ENCODE peak calls at places on chromosomes 4 and X, in six cellular contexts. One of them, this sample, is unnamed.
A peak's percentile ranks its signal among the peaks of the same experiment; 100 is the strongest.

GRCh38 chr4:3236326-3236878 is 12.6 kb upstream of the MSANTD1 start:
- DNase-seq in IMR-90: no peak
- DNase-seq in mesenchymal stem cell: no peak
- DNase-seq in H9: no peak
- DNase-seq in H1: no peak
- DNase-seq in trophoblast cell: no peak
- DNase-seq in this sample: no peak

GRCh38 chr4:102598759-102599379 is 97.7 kb downstream of the NFKB1 start:
- DNase-seq in IMR-90: peak; percentile 55
- DNase-seq in mesenchymal stem cell: no peak
- DNase-seq in H9: no peak
- DNase-seq in H1: no peak
- DNase-seq in trophoblast cell: no peak
- DNase-seq in this sample: no peak

GRCh38 chr4:174592985-174593335 is 70.7 kb upstream of the HPGD start:
- DNase-seq in IMR-90: peak; percentile 12
- DNase-seq in mesenchymal stem cell: peak; percentile 84
- DNase-seq in H9: no peak
- DNase-seq in H1: no peak
- DNase-seq in trophoblast cell: peak; percentile 55
- DNase-seq in this sample: no peak

GRCh38 chrX:152638443-152638904 is 779 bp downstream of the GABRQ start:
- DNase-seq in IMR-90: no peak
- DNase-seq in mesenchymal stem cell: no peak
- DNase-seq in H9: no peak
- DNase-seq in H1: no peak
- DNase-seq in trophoblast cell: no peak
- DNase-seq in this sample: no peak

GRCh38 chr4:29423836-29424721 is 1296.1 kb upstream of the PCDH7 start:
- DNase-seq in IMR-90: peak; percentile 95
- DNase-seq in mesenchymal stem cell: peak; percentile 79
- DNase-seq in H9: no peak
- DNase-seq in H1: no peak
- DNase-seq in trophoblast cell: no peak
- DNase-seq in this sample: no peak

GRCh38 chrX:23394421-23394820 is 59.8 kb downstream of the PTCHD1 start:
- DNase-seq in IMR-90: no peak
- DNase-seq in mesenchymal stem cell: no peak
- DNase-seq in H9: no peak
- DNase-seq in H1: no peak
- DNase-seq in trophoblast cell: no peak
- DNase-seq in this sample: no peak

GRCh38 chr4:44016582-44017421 is 431.8 kb downstream of the KCTD8 start:
- DNase-seq in IMR-90: peak; percentile 23
- DNase-seq in mesenchymal stem cell: peak; percentile 1
- DNase-seq in H9: no peak
- DNase-seq in H1: no peak
- DNase-seq in trophoblast cell: no peak
- DNase-seq in this sample: no peak

GRCh38 chr4:104524026-104524425 is 29.3 kb upstream of the CXXC4 start:
- DNase-seq in IMR-90: no peak
- DNase-seq in mesenchymal stem cell: peak; percentile 9
- DNase-seq in H9: no peak
- DNase-seq in H1: no peak
- DNase-seq in trophoblast cell: no peak
- DNase-seq in this sample: no peak

GRCh38 chr4:59122626-59123025 is 2012.4 kb upstream of the IGFBP7 start:
- DNase-seq in IMR-90: no peak
- DNase-seq in mesenchymal stem cell: peak; percentile 3
- DNase-seq in H9: no peak
- DNase-seq in H1: no peak
- DNase-seq in trophoblast cell: no peak
- DNase-seq in this sample: no peak

DNA sequence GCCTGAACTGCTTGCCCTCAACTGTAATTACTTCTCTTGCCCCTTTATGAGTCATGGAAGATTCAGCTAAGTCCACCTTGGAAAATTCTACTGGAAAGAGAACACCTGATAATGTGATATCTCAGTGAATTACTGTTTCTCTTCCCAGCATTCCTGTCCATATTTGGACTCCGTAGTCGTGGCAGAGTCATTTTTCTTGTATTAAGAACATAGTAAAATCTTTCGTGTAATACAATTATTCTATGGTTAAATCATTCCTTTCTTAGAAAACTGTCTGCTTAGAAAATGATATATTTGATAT is 364.5 kb downstream of the PDGFC start:
- DNase-seq in IMR-90: no peak
- DNase-seq in mesenchymal stem cell: no peak
- DNase-seq in H9: no peak
- DNase-seq in H1: no peak
- DNase-seq in trophoblast cell: no peak
- DNase-seq in this sample: no peak
- H2AFZ ChIP-seq in IMR-90: no peak overlapping the region
- H2AFZ ChIP-seq in mesenchymal stem cell: no peak overlapping the region
- H2AFZ ChIP-seq in H9: no peak overlapping the region
- H2AFZ ChIP-seq in H1: no peak overlapping the region
- H2AFZ ChIP-seq in trophoblast cell: no peak overlapping the region
- H2AFZ ChIP-seq in this sample: no peak overlapping the region

GRCh38 chrX:132958086-132958703 is at the start of gene HS6ST2:
- DNase-seq in IMR-90: no peak
- DNase-seq in mesenchymal stem cell: peak; percentile 14
- DNase-seq in H9: peak; percentile 48
- DNase-seq in H1: no peak
- DNase-seq in trophoblast cell: no peak
- DNase-seq in this sample: peak; percentile 27
- H2BK120ac ChIP-seq in IMR-90: no peak within 1 kb of the TSS
- H2BK120ac ChIP-seq in mesenchymal stem cell: no peak within 1 kb of the TSS
- H2BK120ac ChIP-seq in H9: no peak within 1 kb of the TSS
- H2BK120ac ChIP-seq in H1: no peak within 1 kb of the TSS
- H2BK120ac ChIP-seq in trophoblast cell: no peak within 1 kb of the TSS
- H2BK120ac ChIP-seq in this sample: peak within 1 kb of the TSS; percentile 81

DNA sequence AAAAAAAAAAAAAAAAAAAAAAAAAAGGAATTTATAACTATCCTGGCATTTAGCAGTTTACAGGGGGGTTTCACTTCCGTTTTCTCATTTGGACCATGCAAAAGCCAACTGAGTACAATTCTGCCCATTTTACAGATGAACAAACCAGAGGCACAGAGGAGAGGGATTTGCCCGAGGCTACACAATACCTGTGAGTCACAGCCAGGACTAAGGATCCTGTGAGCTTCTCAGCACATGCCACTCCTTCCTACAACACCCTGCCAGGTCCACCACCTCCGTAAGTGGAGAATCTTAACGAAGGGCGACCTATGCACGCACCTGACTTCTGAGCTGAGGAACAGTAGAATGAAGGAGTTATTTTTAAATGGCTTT is 75.4 kb upstream of the USP9X start:
- DNase-seq in IMR-90: no peak
- DNase-seq in mesenchymal stem cell: no peak
- DNase-seq in H9: no peak
- DNase-seq in H1: no peak
- DNase-seq in trophoblast cell: peak; percentile 61
- DNase-seq in this sample: no peak
- H2AFZ ChIP-seq in IMR-90: peak overlapping the region; percentile 90
- H2AFZ ChIP-seq in mesenchymal stem cell: no peak overlapping the region
- H2AFZ ChIP-seq in H9: no peak overlapping the region
- H2AFZ ChIP-seq in H1: no peak overlapping the region
- H2AFZ ChIP-seq in trophoblast cell: no peak overlapping the region
- H2AFZ ChIP-seq in this sample: peak overlapping the region; percentile 93

GRCh38 chr4:41433361-41433760 is 104.6 kb upstream of the LIMCH1 start:
- DNase-seq in IMR-90: no peak
- DNase-seq in mesenchymal stem cell: no peak
- DNase-seq in H9: no peak
- DNase-seq in H1: no peak
- DNase-seq in trophoblast cell: no peak
- DNase-seq in this sample: no peak
- H2BK120ac ChIP-seq in IMR-90: no peak overlapping the region
- H2BK120ac ChIP-seq in mesenchymal stem cell: no peak overlapping the region
- H2BK120ac ChIP-seq in H9: peak overlapping the region; percentile 90
- H2BK120ac ChIP-seq in H1: peak overlapping the region; percentile 98
- H2BK120ac ChIP-seq in trophoblast cell: peak overlapping the region; percentile 98
- H2BK120ac ChIP-seq in this sample: peak overlapping the region; percentile 1

GRCh38 chrX:108122748-108123147 is 31.2 kb downstream of the ATG4A start:
- DNase-seq in IMR-90: peak; percentile 17
- DNase-seq in mesenchymal stem cell: peak; percentile 23
- DNase-seq in H9: no peak
- DNase-seq in H1: no peak
- DNase-seq in trophoblast cell: no peak
- DNase-seq in this sample: no peak
- H2AFZ ChIP-seq in IMR-90: peak overlapping the region; percentile 50
- H2AFZ ChIP-seq in mesenchymal stem cell: no peak overlapping the region
- H2AFZ ChIP-seq in H9: no peak overlapping the region
- H2AFZ ChIP-seq in H1: no peak overlapping the region
- H2AFZ ChIP-seq in trophoblast cell: no peak overlapping the region
- H2AFZ ChIP-seq in this sample: peak overlapping the region; percentile 26

This sample was measured in neuronal stem cell.